ENCODE peak calls at places on chromosomes 2 and 18, in four cellular contexts. E is K562, I is HepG2, Y is GM12878. W is an unnamed sample.
A peak's percentile ranks its signal among the peaks of the same experiment; 100 is the strongest.

GRCh38 chr2:167438206-167438605 is 549.9 kb downstream of the XIRP2 start:
- DNase-seq in E (no peak), I (peak; percentile 14), Y (no peak), W (no peak)

GRCh38 chr2:3662239-3662638 is 4.2 kb downstream of the ALLC start:
- DNase-seq in E (no peak), I (no peak), Y (no peak), W (no peak)

GRCh38 chr18:23077493-23078256 is 57.6 kb upstream of the CABLES1 start:
- DNase-seq in E (no peak), I (peak; percentile 75), Y (no peak), W (no peak)

GRCh38 chr2:126799306-126799705 is 99.4 kb upstream of the TEX51 start:
- DNase-seq in E (no peak), I (no peak), Y (no peak), W (no peak)

GRCh38 chr2:98482362-98482761 is 37.7 kb downstream of the INPP4A start:
- DNase-seq in E (no peak), I (no peak), Y (no peak), W (no peak)

GRCh38 chr2:234003972-234004617 is 46.4 kb upstream of the SPP2 start:
- DNase-seq in E (no peak), I (no peak), Y (no peak), W (peak; percentile 28)

GRCh38 chr18:37322497-37323035 is 243.0 kb downstream of the CELF4 start:
- DNase-seq in E (peak; percentile 78), I (peak; percentile 31), Y (no peak), W (peak; percentile 92)

GRCh38 chr2:120819720-120820210 is 84.1 kb downstream of the GLI2 start:
- DNase-seq in E (no peak), I (no peak), Y (no peak), W (no peak)

GRCh38 chr2:172280820-172281454 is 146.4 kb upstream of the ITGA6 start:
- DNase-seq in E (no peak), I (no peak), Y (peak; percentile 11), W (no peak)

GRCh38 chr2:59806486-59806885 is 747.0 kb downstream of the BCL11A start:
- DNase-seq in E (no peak), I (no peak), Y (no peak), W (no peak)

GRCh38 chr2:240412975-240413812 is 22.3 kb upstream of the GPC1 start:
- DNase-seq in E (peak; percentile 16), I (no peak), Y (no peak), W (no peak)
- TF ChIP-seq FOXK2 in E (no peak), I (no peak), Y (no peak), W (no peak)

DNA sequence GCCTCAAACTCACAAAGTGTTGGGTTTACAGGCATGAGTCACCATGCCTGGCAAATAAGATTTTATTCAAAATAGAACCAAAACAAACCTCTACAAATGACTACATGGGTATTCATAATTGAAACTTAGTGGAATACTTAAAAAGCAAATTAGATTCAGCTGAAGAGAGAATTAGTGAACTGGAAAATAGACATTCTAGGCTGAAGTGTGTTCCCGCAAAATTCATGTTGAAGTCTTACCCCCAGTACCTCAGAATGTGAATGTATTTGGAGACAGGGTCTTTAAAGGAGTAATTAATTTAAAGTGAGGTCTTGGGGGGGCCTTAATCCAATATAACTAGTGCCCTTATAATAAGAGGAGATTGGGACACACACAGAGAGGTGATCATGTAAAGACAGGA is 88.5 kb upstream of the OTOS start:
- DNase-seq in E (no peak), I (no peak), Y (no peak), W (no peak)
- TF ChIP-seq FOXK2 in E (no peak), I (no peak), Y (no peak), W (no peak)

GRCh38 chr2:88032070-88032702 is 15.8 kb upstream of the RNU2-63P start:
- DNase-seq in E (no peak), I (no peak), Y (no peak), W (no peak)
- TF ChIP-seq FOXK2 in E (no peak), I (no peak), Y (no peak), W (no peak)

GRCh38 chr2:72953976-72954375 is 36.7 kb downstream of the EMX1 start:
- DNase-seq in E (no peak), I (no peak), Y (no peak), W (no peak)
- TF ChIP-seq FOXK2 in E (no peak), I (no peak), Y (no peak), W (no peak)

GRCh38 chr2:216023055-216023648 is 9.8 kb upstream of the MREG start:
- DNase-seq in E (peak; percentile 48), I (peak; percentile 66), Y (no peak), W (peak; percentile 61)
- TF ChIP-seq FOXK2 in E (no peak), I (no peak), Y (no peak), W (no peak)

GRCh38 chr2:203786912-203787311 is 80.5 kb downstream of the CD28 start:
- DNase-seq in E (no peak), I (peak; percentile 41), Y (no peak), W (no peak)
- TF ChIP-seq FOXK2 in E (no peak), I (no peak), Y (no peak), W (no peak)

DNA sequence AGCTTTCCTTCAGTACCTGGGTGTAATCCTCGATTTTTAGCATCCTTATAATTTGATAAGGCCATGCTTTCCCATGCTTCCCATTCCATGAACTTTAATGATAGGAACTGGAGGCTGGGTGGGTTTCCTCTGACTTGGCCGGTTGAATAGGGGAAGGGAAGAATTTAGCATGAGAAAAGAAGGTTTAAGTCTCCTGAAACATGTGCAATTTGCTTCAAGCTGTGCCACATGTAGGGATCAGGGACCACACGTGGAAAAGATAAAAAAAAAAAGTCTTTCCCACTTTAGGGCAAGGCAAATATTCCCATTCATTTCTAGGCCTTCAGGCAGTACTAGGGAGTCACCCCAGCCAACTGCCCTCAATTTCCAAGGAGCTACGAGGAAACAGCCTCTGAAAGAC is 900.3 kb downstream of the DSC3 start:
- DNase-seq in E (no peak), I (no peak), Y (no peak), W (no peak)
- TF ChIP-seq FOXK2 in E (no peak), I (no peak), Y (no peak), W (no peak)

GRCh38 chr2:23459032-23459431 is 74.1 kb downstream of the KLHL29 start:
- DNase-seq in E (no peak), I (no peak), Y (no peak), W (no peak)

GRCh38 chr2:23456881-23457760 is 72.1 kb downstream of the KLHL29 start:
- DNase-seq in E (no peak), I (no peak), Y (no peak), W (no peak)

GRCh38 chr2:23460983-23461382 is 76.0 kb downstream of the KLHL29 start:
- DNase-seq in E (no peak), I (no peak), Y (no peak), W (no peak)

GRCh38 chr2:23457990-23458689 is 73.2 kb downstream of the KLHL29 start:
- DNase-seq in E (no peak), I (no peak), Y (no peak), W (no peak)

DNA sequence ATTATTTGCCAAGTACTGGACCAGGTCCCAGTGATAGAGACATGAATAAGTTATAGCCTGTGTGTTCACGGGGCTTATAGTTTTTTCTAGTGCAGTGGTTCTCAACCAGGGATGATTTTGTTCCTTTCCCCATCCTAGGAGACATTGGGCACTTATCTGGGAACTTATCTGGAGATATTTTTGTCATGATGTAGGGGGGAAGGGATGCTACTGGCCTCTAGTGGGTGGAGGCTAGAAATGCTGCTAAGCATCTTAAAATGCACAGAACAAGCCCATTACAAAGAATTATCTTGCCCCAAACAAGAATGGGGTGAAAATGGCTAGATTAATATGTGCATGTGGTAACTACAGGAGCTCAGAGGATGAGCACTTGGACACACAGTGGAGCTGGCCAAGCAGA is 75.2 kb downstream of the KLHL29 start:
- DNase-seq in E (no peak), I (no peak), Y (no peak), W (no peak)
- TF ChIP-seq FOXK2 in E (no peak), I (no peak), Y (no peak), W (no peak)

W was measured in HEK293T.